ENCODE peak calls at places on chromosomes 12 and 14, in four cellular contexts. Y, D, X and L are unnamed samples.

GRCh38 chr12:46217686-46218508 is 50.9 kb downstream of the SLC38A1 start:
- DNase-seq in Y (no peak), D (no peak), X (no peak), L (peak; percentile 14)

GRCh38 chr14:86852530-86852929 is 1140.5 kb downstream of the GALC start:
- DNase-seq in Y (no peak), D (no peak), X (peak; percentile 33), L (no peak)

GRCh38 chr12:90124289-90124688 is 415.7 kb upstream of the ATP2B1 start:
- DNase-seq in X (no peak), D (no peak), Y (no peak), L (no peak)

GRCh38 chr12:117119592-117120198 is 20.5 kb upstream of the TESC start:
- DNase-seq in D (no peak), Y (no peak), X (no peak), L (no peak)

GRCh38 chr12:74043343-74043742 is 494.3 kb upstream of the ATXN7L3B start:
- DNase-seq in D (no peak), Y (no peak), X (no peak), L (no peak)

GRCh38 chr12:101637936-101638335 is 43.2 kb downstream of the MYBPC1 start:
- DNase-seq in Y (no peak), X (no peak), D (no peak), L (no peak)

GRCh38 chr12:70648191-70648590 is 11.0 kb upstream of the PTPRB start:
- DNase-seq in X (no peak), Y (no peak), D (no peak), L (no peak)

GRCh38 chr12:2288001-2288400 is 235.2 kb downstream of the CACNA1C start:
- DNase-seq in X (no peak), D (no peak), Y (no peak), L (no peak)

GRCh38 chr12:107891967-107892366 is 117.5 kb downstream of the ASCL4 start:
- DNase-seq in X (no peak), D (no peak), Y (no peak), L (no peak)

GRCh38 chr12:103499571-103499970 is 3.8 kb upstream of the C12orf42 start:
- DNase-seq in D (no peak), Y (no peak), X (no peak), L (no peak)

GRCh38 chr14:91292476-91292875 is 48.0 kb upstream of the GPR68 start:
- DNase-seq in Y (no peak), D (no peak), X (no peak), L (no peak)

GRCh38 chr14:76320486-76320885 is 55.5 kb upstream of the ESRRB start:
- DNase-seq in D (no peak), Y (no peak), X (no peak), L (no peak)

GRCh38 chr12:12319501-12320322 is 30.3 kb downstream of the MANSC1 start:
- DNase-seq in X (no peak), D (no peak), Y (no peak), L (no peak)

GRCh38 chr12:50599366-50600095 is 94.7 kb downstream of the DIP2B start:
- DNase-seq in D (no peak), Y (no peak), X (no peak), L (no peak)

GRCh38 chr14:54333511-54333910 is 63.3 kb upstream of the CDKN3 start:
- DNase-seq in X (no peak), D (no peak), Y (no peak), L (no peak)

GRCh38 chr12:127991408-127991940 is 275.5 kb upstream of the TMEM132C start:
- DNase-seq in X (no peak), Y (no peak), D (no peak), L (no peak)

GRCh38 chr12:43696154-43696553 is 62.4 kb downstream of the PUS7L start:
- DNase-seq in Y (no peak), D (no peak), X (no peak), L (no peak)

GRCh38 chr14:86796221-86797074 is 1196.5 kb downstream of the GALC start:
- DNase-seq in D (no peak), Y (no peak), X (no peak), L (no peak)

GRCh38 chr14:59484611-59485174 is 376 bp downstream of the JKAMP start:
- DNase-seq in D (no peak), Y (no peak), X (no peak), L (no peak)

GRCh38 chr14:60175255-60175902 is 10.2 kb upstream of the DHRS7 start:
- DNase-seq in X (no peak), Y (no peak), D (no peak), L (no peak)

GRCh38 chr12:109744026-109744425 is 30.4 kb downstream of the FAM222A start:
- DNase-seq in X (no peak), D (no peak), Y (no peak), L (peak; percentile 7)

GRCh38 chr12:117587646-117588287 is 226.3 kb upstream of the NOS1 start:
- DNase-seq in Y (peak; percentile 23), D (no peak), X (no peak), L (peak; percentile 25)

GRCh38 chr12:753401-754237 is 1.2 kb downstream of the WNK1 start:
- DNase-seq in Y (peak; percentile 39), X (no peak), D (peak; percentile 23), L (peak; percentile 58)

GRCh38 chr12:15852383-15852782 is 29.8 kb upstream of the STRAP start:
- DNase-seq in D (no peak), Y (no peak), X (no peak), L (no peak)

GRCh38 chr14:102947321-102948103 is 25.0 kb downstream of the AMN start:
- DNase-seq in X (no peak), Y (no peak), D (no peak), L (no peak)

GRCh38 chr14:101276309-101277091 is 284.8 kb upstream of the DIO3 start:
- DNase-seq in X (no peak), D (no peak), Y (no peak), L (no peak)

GRCh38 chr12:128365831-128366231 is 98.9 kb downstream of the TMEM132C start:
- DNase-seq in X (no peak), Y (no peak), D (no peak), L (no peak)

GRCh38 chr14:69093551-69094421 is 59.1 kb downstream of the DCAF5 start:
- DNase-seq in D (no peak), Y (no peak), X (no peak), L (no peak)

GRCh38 chr12:109606261-109607028 is 32.9 kb downstream of the MVK start:
- DNase-seq in D (no peak), X (no peak), Y (no peak), L (no peak)

GRCh38 chr12:54526800-54527630 is 22.4 kb upstream of the PDE1B start:
- DNase-seq in Y (peak; percentile 36), X (peak; percentile 10), D (no peak), L (peak; percentile 46)

GRCh38 chr12:21849878-21850277 is 75.4 kb upstream of the KCNJ8 start:
- DNase-seq in X (no peak), Y (no peak), D (no peak), L (no peak)

GRCh38 chr12:29148065-29148957 is 767 bp upstream of the FAR2 start:
- DNase-seq in D (no peak), X (peak; percentile 11), Y (no peak), L (no peak)

GRCh38 chr14:20631023-20631820 is 10.3 kb downstream of the OR6S1 start:
- DNase-seq in Y (peak; percentile 61), D (no peak), X (no peak), L (peak; percentile 56)

GRCh38 chr12:6306599-6307220 is 3.8 kb upstream of the PLEKHG6 start:
- DNase-seq in Y (no peak), D (no peak), X (no peak), L (no peak)

GRCh38 chr12:45732936-45733335 is 3.4 kb downstream of the ARID2 start:
- DNase-seq in X (no peak), Y (no peak), D (no peak), L (no peak)

GRCh38 chr14:92247347-92247746 is 75.6 kb upstream of the SLC24A4 start:
- DNase-seq in Y (no peak), X (no peak), D (no peak), L (no peak)

GRCh38 chr12:50925920-50926319 is 26.4 kb upstream of the HIGD1C start:
- DNase-seq in Y (no peak), D (no peak), X (no peak), L (no peak)